ENCODE peak calls at places on chromosomes 11 and 22, in five cellular contexts. Y is H1, K is neuronal stem cell, A is mesenchymal stem cell, Q is H9. U is an unnamed sample.

GRCh38 chr22:28670691-28671261 is 8.9 kb downstream of the TTC28 start:
- DNase-seq in Y (no peak), Q (no peak), A (peak; percentile 20), K (no peak), U (no peak)

GRCh38 chr11:69603163-69603836 is 37.7 kb upstream of the CCND1 start:
- DNase-seq in Y (peak; percentile 41), A (no peak), Q (no peak), K (no peak), U (no peak)

GRCh38 chr11:45803981-45804805 is 756 bp upstream of the SLC35C1 start:
- DNase-seq in A (peak; percentile 81), K (peak; percentile 54), Y (peak; percentile 88), Q (peak; percentile 82), U (peak; percentile 3)

GRCh38 chr11:34977039-34977906 is 60.9 kb downstream of the PDHX start:
- DNase-seq in Y (no peak), K (no peak), Q (no peak), A (peak; percentile 85), U (peak; percentile 81)

GRCh38 chr11:7639643-7640025 is 33.7 kb downstream of the CYB5R2 start:
- DNase-seq in A (no peak), Y (no peak), Q (no peak), K (no peak), U (no peak)

GRCh38 chr11:72293910-72294533 is 50.0 kb upstream of the PHOX2A start:
- DNase-seq in Q (no peak), A (no peak), K (no peak), Y (peak; percentile 34), U (no peak)

GRCh38 chr11:44750440-44751005 is 23.8 kb downstream of the TSPAN18 start:
- DNase-seq in Q (no peak), K (no peak), Y (peak; percentile 32), A (no peak), U (no peak)

GRCh38 chr11:62554377-62554776 is 7.8 kb upstream of the AHNAK start:
- DNase-seq in Q (no peak), Y (no peak), A (no peak), K (no peak), U (no peak)

GRCh38 chr11:68373810-68374501 is 61.6 kb downstream of the LRP5 start:
- DNase-seq in K (no peak), Q (no peak), Y (no peak), A (peak; percentile 72), U (no peak)

GRCh38 chr22:35742342-35743100 is 24.8 kb downstream of the APOL5 start:
- DNase-seq in A (peak; percentile 80), Q (no peak), Y (no peak), K (no peak), U (peak; percentile 95)

GRCh38 chr22:20021196-20022181 is 579 bp downstream of the TANGO2 start:
- DNase-seq in Q (no peak), K (no peak), A (peak; percentile 35), Y (peak; percentile 54), U (peak; percentile 75)

DNA sequence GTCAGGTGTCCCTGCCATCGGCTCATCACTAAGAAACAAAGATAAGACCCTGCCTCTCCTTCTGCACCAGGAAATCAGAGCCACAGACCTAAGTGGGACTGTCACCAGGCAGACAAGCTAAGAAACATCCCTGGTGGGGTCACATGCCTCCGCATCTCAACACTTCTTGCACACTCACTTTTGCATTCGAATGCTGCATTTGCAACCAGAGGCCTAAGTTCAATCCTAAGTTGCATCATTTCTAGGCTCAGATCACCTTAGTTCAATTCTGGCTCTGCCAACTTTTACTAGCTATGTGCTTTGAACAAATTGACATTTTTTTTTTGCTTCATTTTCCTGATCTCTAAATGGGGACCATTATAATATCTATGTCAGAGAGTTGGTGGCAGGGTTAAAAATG is 299.0 kb upstream of the B3GAT1 start:
- DNase-seq in Q (no peak), A (no peak), K (no peak), Y (no peak), U (no peak)
- H3K27me3 ChIP-seq in Q (no peaks in the 10 kb centered on the region), A (peaks cover 4% of the 10 kb centered on the region), K (no peaks in the 10 kb centered on the region), Y (no peaks in the 10 kb centered on the region), U (no peaks in the 10 kb centered on the region)

DNA sequence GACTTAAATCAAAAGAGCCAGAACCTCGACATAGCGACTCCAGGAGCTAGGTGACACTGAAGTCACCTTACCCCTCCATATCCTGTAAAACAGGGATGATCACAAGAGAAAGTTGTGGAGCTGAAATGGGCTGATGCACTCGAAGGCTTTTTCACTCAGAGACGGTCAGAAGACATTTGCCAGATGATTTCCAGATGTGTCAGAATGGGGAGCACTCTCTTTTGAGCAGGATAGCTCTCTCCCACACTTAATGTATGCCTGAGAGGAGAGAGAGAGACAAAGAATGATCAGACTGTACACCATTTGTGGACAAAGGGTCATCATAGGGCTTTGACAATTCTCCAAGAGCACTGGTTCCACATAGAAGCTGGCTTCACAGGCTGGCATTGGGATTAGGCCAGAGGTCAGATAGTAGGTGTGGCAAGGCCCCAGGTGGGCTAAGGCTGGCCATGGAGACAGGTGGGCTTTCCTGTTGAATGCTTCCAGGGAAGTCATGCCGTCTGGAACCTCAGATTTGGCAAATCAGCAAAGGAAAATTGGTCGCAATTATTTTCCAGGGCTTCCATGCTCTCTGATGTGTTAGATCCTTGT is 42.3 kb upstream of the ETS1 start:
- DNase-seq in A (no peak), K (no peak), Q (no peak), Y (peak; percentile 45), U (no peak)
- H2AK5ac ChIP-seq in A (no peak overlapping the region), K (no peak overlapping the region), Q (no peak overlapping the region), Y (no peak overlapping the region), U (no peak overlapping the region)

DNA sequence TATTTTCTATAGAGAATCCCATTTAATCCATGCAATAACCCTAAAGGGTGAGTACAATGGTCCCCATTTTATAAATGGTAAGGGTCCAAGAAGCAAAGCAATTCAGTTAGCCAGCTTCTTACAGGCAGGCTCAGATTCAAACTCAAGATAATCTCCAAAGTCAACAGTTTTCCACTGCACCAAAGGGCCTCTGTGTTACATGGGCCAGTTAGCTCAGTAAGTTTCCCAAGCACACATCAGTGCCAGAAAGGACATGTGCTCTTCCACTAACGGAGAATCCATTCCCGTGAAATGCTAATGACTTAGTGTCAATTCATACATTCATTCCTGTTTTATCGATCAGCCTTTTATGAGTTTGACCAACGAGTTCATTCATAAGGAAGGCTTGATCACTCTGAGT is 11.0 kb downstream of the SLC43A1 start:
- DNase-seq in Y (no peak), A (no peak), K (no peak), Q (no peak), U (no peak)
- H2BK12ac ChIP-seq in Y (no peak overlapping the region), A (no peak overlapping the region), K (no peak overlapping the region), Q (no peak overlapping the region), U (no peak overlapping the region)

GRCh38 chr11:66008095-66008467 is 3.7 kb upstream of the CST6 start:
- DNase-seq in Q (no peak), K (no peak), A (no peak), Y (no peak), U (no peak)

GRCh38 chr11:66006891-66007176 is 4.5 kb downstream of the BANF1 start:
- DNase-seq in Q (no peak), Y (no peak), K (no peak), A (no peak), U (no peak)

GRCh38 chr11:66006134-66006890 is 4.0 kb downstream of the BANF1 start:
- DNase-seq in Y (no peak), Q (no peak), A (no peak), K (no peak), U (no peak)

GRCh38 chr11:66007201-66007634 is 4.6 kb upstream of the CST6 start:
- DNase-seq in Q (no peak), Y (no peak), K (no peak), A (no peak), U (no peak)

GRCh38 chr11:66008468-66009101 is 3.2 kb upstream of the CST6 start:
- DNase-seq in Y (no peak), K (no peak), Q (no peak), A (no peak), U (no peak)
- H3K27me3 ChIP-seq in Y (peaks cover 26% of the 10 kb centered on the region), K (peaks cover 20% of the 10 kb centered on the region), Q (peaks cover 4% of the 10 kb centered on the region), A (peaks cover 20% of the 10 kb centered on the region), U (no peaks in the 10 kb centered on the region)

DNA sequence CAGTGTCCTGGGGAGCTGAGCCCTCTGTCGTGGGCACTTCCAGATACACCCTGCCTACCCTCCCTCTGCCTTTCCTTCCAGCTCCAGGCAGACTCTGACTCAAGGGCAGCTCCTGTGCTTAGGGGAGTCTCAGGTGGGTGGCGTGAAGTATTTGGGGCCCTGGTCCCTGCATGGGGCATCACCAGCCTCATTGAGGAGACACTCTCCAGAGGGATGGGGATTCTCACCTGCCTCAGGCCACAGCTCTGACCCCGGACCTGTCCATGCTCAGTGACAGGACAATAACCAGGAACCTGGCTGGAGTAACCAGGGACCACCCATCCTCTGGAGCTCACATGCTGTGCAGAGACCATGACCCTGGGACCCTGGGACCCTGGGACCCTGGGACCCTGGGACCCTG is 41.2 kb downstream of the GGTLC2 start:
- DNase-seq in Y (no peak), Q (no peak), A (no peak), K (no peak), U (no peak)
- H2AK5ac ChIP-seq in Y (no peak overlapping the region), Q (no peak overlapping the region), A (no peak overlapping the region), K (no peak overlapping the region), U (no peak overlapping the region)

DNA sequence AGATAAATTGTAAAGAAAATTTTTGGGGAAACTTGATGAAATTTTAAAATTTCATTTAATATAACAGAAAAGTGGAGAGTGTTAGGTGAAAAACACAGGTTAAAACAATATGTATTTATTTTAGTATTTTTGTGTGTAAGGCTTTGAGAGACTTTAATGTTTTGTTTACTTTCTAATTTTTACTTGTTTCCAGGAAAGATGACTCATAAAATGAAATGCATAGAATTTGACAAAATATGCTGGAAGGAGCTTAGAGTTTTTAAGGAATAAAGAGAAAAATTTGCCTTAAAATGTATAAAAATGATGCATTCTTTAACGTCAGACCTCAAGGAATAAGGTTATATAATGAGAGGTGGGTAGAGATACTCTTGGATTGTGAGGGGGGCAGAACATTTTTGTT is 1205.1 kb upstream of the CNTN5 start:
- DNase-seq in Y (no peak), A (no peak), Q (no peak), K (no peak), U (no peak)
- H2BK12ac ChIP-seq in Y (no peak overlapping the region), A (no peak overlapping the region), Q (no peak overlapping the region), K (no peak overlapping the region), U (no peak overlapping the region)